ENCODE peak calls at places on chromosomes 3 and 15, in seven cellular contexts. V, P, Z, T, L, M and G are unnamed samples.

GRCh38 chr3:79368403-79368802 is 399.4 kb downstream of the ROBO1 start:
- DNase-seq in V (no peak), Z (peak), P (peak), T (no peak), L (no peak), M (no peak), G (no peak)

GRCh38 chr15:99537344-99537743 is 28.4 kb upstream of the MEF2A start:
- DNase-seq in P (no peak), L (peak), V (no peak), T (peak), Z (no peak), M (no peak), G (no peak)

GRCh38 chr3:51434746-51435323 is 43.8 kb downstream of the RBM15B start:
- DNase-seq in Z (peak), M (no peak), T (no peak), V (peak), P (peak), L (peak), G (peak)

GRCh38 chr3:11201246-11202024 is 47.1 kb downstream of the HRH1 start:
- DNase-seq in M (no peak), V (peak), T (no peak), P (peak), Z (peak), L (no peak), G (no peak)

GRCh38 chr15:60125334-60125733 is 121.2 kb downstream of the FOXB1 start:
- DNase-seq in M (no peak), L (no peak), V (no peak), T (no peak), Z (no peak), P (no peak), G (no peak)

GRCh38 chr3:40299721-40300335 is 9.7 kb upstream of the EIF1B start:
- DNase-seq in V (peak), Z (no peak), P (peak), M (no peak), L (no peak), T (no peak), G (peak)

GRCh38 chr3:78268716-78269668 is 1229.1 kb downstream of the ROBO2 start:
- DNase-seq in Z (peak), T (no peak), V (no peak), M (no peak), P (no peak), L (no peak), G (no peak)

GRCh38 chr3:16433701-16434151 is 79.8 kb downstream of the RFTN1 start:
- DNase-seq in T (no peak), Z (no peak), M (no peak), P (no peak), L (no peak), V (no peak), G (no peak)

GRCh38 chr3:2944628-2945027 is 165.5 kb downstream of the IL5RA start:
- DNase-seq in T (no peak), V (no peak), M (no peak), L (no peak), P (no peak), Z (no peak), G (no peak)

GRCh38 chr3:2947536-2947935 is 162.6 kb downstream of the IL5RA start:
- DNase-seq in M (no peak), L (no peak), T (no peak), Z (no peak), P (no peak), V (no peak), G (no peak)

GRCh38 chr3:2950159-2950558 is 160.0 kb downstream of the IL5RA start:
- DNase-seq in Z (peak), P (no peak), M (no peak), T (no peak), V (no peak), L (no peak), G (no peak)

DNA sequence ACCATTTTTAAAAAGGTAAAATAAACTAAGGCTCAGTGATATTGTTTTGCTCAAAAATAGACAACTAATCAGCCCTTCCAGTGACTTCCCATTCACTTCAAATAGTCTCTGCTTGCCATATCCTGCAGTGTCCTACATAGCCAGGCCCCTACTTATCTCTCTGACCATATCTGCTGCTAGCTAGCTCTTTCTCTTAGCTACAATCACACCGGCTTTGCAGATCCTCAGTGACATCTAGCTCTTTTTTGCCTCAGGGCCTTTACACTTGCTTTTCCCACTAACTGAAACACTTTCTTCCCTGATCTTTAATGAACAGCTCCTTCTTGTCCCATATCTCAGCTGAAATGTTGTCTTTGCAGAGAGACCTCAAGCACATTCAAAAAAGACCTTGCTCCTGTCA is 161.3 kb downstream of the IL5RA start:
- DNase-seq in T (no peak), Z (no peak), P (no peak), M (no peak), L (no peak), V (no peak), G (no peak)
- TF ChIP-seq CTCF in T (no peak), Z (no peak), P (no peak), M (no peak), L (no peak), V (no peak), G (no peak)

DNA sequence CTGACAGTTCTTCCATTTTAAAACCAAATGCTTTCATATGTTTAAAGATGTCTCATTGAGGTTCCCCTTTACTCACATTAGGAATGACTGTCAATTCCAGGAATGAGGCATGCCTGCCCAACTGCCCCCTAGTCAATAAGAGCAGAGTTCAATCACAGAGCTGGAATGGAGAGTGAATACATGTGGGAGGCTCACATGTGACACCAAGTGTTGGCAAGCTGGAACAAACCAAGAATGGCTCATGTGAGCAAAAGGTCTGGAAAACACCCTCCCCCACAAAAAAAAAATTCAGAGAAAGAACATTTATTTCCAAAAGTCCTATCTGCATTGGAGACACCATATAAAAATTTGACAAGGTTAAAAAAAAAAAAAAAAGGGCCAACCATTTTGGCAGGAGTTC is 3.7 kb downstream of the PBRM1 start:
- DNase-seq in L (no peak), P (peak), Z (peak), M (no peak), V (peak), T (no peak), G (peak)
- TF ChIP-seq CTCF in L (no peak), P (peak), Z (peak), M (no peak), V (no peak), T (no peak), G (peak)

GRCh38 chr3:59607628-59608027 is 557.8 kb upstream of the CFAP20DC start:
- DNase-seq in P (no peak), L (no peak), Z (peak), V (no peak), T (no peak), M (no peak), G (no peak)
- TF ChIP-seq CTCF in P (peak), L (no peak), Z (peak), V (no peak), T (peak), M (no peak), G (peak)

DNA sequence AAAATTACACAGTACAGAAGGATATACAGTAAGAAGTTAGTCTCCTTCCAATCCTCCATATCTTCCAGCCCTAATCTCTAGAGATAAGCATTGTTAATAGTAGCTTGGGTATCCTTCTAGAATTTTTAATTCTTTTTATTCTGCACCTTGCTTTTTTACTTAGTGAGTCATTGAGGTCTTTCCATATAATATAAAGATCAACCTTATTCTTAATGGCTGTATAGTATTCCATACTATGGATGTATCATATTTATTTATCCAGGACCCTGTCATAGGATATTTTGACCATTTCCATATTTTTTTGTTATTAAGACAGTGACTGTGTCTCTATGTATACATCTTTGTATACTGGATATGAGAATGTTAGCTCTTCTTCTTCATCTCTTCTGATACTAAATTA is 36.3 kb upstream of the SKOR1 start:
- DNase-seq in M (no peak), L (no peak), T (no peak), P (no peak), Z (no peak), V (no peak), G (no peak)
- TF ChIP-seq CTCF in M (no peak), L (no peak), T (no peak), P (no peak), Z (no peak), V (no peak), G (no peak)

DNA sequence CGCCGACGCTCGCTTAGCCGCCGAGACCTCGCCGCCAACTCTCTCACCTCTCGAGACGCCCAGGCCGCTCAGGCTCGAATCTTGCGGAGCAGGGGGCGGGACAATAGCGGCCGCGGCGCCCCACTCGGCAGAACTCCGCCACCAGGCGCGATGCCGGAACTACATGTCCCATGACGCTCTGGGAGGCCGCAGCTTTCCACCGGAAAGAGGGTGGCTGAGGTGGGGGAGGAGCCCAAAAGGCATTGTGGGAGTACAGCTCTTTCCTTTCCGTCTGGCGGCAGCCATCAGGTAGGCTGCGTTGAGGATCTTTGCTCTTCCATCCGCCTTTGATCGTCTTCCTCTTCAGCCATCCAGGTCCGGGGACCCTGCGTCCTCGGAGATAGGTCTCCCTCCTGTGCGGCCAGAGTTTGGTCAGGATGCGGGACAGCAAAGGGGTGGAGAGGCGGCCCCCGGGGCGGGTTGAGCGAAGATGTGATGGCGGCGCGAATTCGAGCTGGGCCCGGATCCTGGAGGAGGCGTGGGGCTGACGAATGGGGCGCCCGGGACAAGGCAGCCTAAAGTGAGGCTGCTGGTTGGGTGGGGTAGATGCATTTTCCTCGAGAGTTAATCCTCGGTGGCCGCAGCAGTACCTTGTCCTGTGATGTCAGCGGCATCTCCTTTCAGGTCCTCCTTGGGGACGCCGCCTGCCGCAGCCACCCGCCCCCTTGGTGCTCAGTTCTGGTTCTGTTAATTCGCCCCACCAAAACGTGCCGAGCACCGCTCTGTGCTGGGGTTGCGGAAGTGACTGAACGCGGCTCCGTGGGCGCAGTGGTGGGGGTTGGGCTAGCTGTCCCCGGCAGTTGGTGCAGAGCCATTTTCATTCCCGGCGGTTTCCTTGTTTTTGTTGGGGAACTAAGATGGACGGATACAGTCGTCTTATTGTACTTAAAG is at the start of the genes NKIRAS1 and RPL15:
- DNase-seq in T (peak), L (peak), V (peak), Z (peak), P (peak), M (peak), G (peak)
- TF ChIP-seq CTCF in T (peak), L (peak), V (peak), Z (peak), P (peak), M (peak), G (peak)